ENCODE peak calls at places on chromosomes 11 and 22, in ten cellular contexts. One of them, this sample, is unnamed.

GRCh38 chr11:66151273-66151672 is 81.2 kb downstream of the PACS1 start:
- DNase-seq in hypothalamus: no peak
- DNase-seq in activated naive CD8-positive, alpha-beta T cell treated with anti-CD3 and anti-CD28 coated beads for 36 hours: no peak
- DNase-seq in MM.1S: no peak
- DNase-seq in Daoy: no peak
- DNase-seq in GM06990: no peak
- DNase-seq in GM12865: no peak
- DNase-seq in omental fat pad: no peak
- DNase-seq in germinal center: no peak
- DNase-seq in stimulated activated CD4-positive, alpha-beta T cell treated with anti-CD3 and anti-CD28 coated beads, Interleukin-12 subunit alpha, Interleukin-12 subunit beta, amount 100 ng/mL, for 24 hours: no peak
- DNase-seq in this sample: no peak

GRCh38 chr11:112903310-112903709 is 57.9 kb upstream of the NCAM1 start:
- DNase-seq in MM.1S: no peak
- DNase-seq in hypothalamus: peak
- DNase-seq in stimulated activated CD4-positive, alpha-beta T cell treated with anti-CD3 and anti-CD28 coated beads, Interleukin-12 subunit alpha, Interleukin-12 subunit beta, amount 100 ng/mL, for 24 hours: no peak
- DNase-seq in activated naive CD8-positive, alpha-beta T cell treated with anti-CD3 and anti-CD28 coated beads for 36 hours: no peak
- DNase-seq in GM06990: no peak
- DNase-seq in GM12865: no peak
- DNase-seq in germinal center: no peak
- DNase-seq in omental fat pad: no peak
- DNase-seq in Daoy: peak
- DNase-seq in this sample: no peak

GRCh38 chr22:49577168-49578060 is 250.3 kb downstream of the BRD1 start:
- DNase-seq in GM12865: no peak
- DNase-seq in hypothalamus: no peak
- DNase-seq in GM06990: no peak
- DNase-seq in omental fat pad: no peak
- DNase-seq in germinal center: no peak
- DNase-seq in Daoy: no peak
- DNase-seq in MM.1S: no peak
- DNase-seq in activated naive CD8-positive, alpha-beta T cell treated with anti-CD3 and anti-CD28 coated beads for 36 hours: no peak
- DNase-seq in stimulated activated CD4-positive, alpha-beta T cell treated with anti-CD3 and anti-CD28 coated beads, Interleukin-12 subunit alpha, Interleukin-12 subunit beta, amount 100 ng/mL, for 24 hours: no peak
- DNase-seq in this sample: no peak

GRCh38 chr11:122984186-122985011 is 2.8 kb upstream of the BSX start:
- DNase-seq in GM12865: peak
- DNase-seq in GM06990: no peak
- DNase-seq in MM.1S: no peak
- DNase-seq in omental fat pad: no peak
- DNase-seq in hypothalamus: no peak
- DNase-seq in germinal center: no peak
- DNase-seq in activated naive CD8-positive, alpha-beta T cell treated with anti-CD3 and anti-CD28 coated beads for 36 hours: peak
- DNase-seq in stimulated activated CD4-positive, alpha-beta T cell treated with anti-CD3 and anti-CD28 coated beads, Interleukin-12 subunit alpha, Interleukin-12 subunit beta, amount 100 ng/mL, for 24 hours: no peak
- DNase-seq in Daoy: peak
- DNase-seq in this sample: no peak

GRCh38 chr11:8019671-8020597 is 32.8 kb downstream of the EIF3F start:
- DNase-seq in stimulated activated CD4-positive, alpha-beta T cell treated with anti-CD3 and anti-CD28 coated beads, Interleukin-12 subunit alpha, Interleukin-12 subunit beta, amount 100 ng/mL, for 24 hours: no peak
- DNase-seq in GM06990: no peak
- DNase-seq in Daoy: peak
- DNase-seq in hypothalamus: peak
- DNase-seq in germinal center: peak
- DNase-seq in GM12865: no peak
- DNase-seq in omental fat pad: no peak
- DNase-seq in MM.1S: no peak
- DNase-seq in activated naive CD8-positive, alpha-beta T cell treated with anti-CD3 and anti-CD28 coated beads for 36 hours: peak
- DNase-seq in this sample: no peak

GRCh38 chr11:88482871-88483301 is 145.3 kb upstream of the CTSC start:
- DNase-seq in hypothalamus: no peak
- DNase-seq in germinal center: no peak
- DNase-seq in stimulated activated CD4-positive, alpha-beta T cell treated with anti-CD3 and anti-CD28 coated beads, Interleukin-12 subunit alpha, Interleukin-12 subunit beta, amount 100 ng/mL, for 24 hours: no peak
- DNase-seq in MM.1S: no peak
- DNase-seq in GM06990: no peak
- DNase-seq in activated naive CD8-positive, alpha-beta T cell treated with anti-CD3 and anti-CD28 coated beads for 36 hours: no peak
- DNase-seq in GM12865: peak
- DNase-seq in omental fat pad: no peak
- DNase-seq in Daoy: no peak
- DNase-seq in this sample: peak

GRCh38 chr11:132054822-132055221 is 684.4 kb downstream of the NTM start:
- DNase-seq in germinal center: no peak
- DNase-seq in Daoy: peak
- DNase-seq in stimulated activated CD4-positive, alpha-beta T cell treated with anti-CD3 and anti-CD28 coated beads, Interleukin-12 subunit alpha, Interleukin-12 subunit beta, amount 100 ng/mL, for 24 hours: no peak
- DNase-seq in hypothalamus: no peak
- DNase-seq in activated naive CD8-positive, alpha-beta T cell treated with anti-CD3 and anti-CD28 coated beads for 36 hours: no peak
- DNase-seq in GM06990: no peak
- DNase-seq in omental fat pad: no peak
- DNase-seq in GM12865: no peak
- DNase-seq in MM.1S: no peak
- DNase-seq in this sample: peak

GRCh38 chr22:43113516-43114251 is 3.1 kb downstream of the BIK start:
- DNase-seq in omental fat pad: no peak
- DNase-seq in activated naive CD8-positive, alpha-beta T cell treated with anti-CD3 and anti-CD28 coated beads for 36 hours: no peak
- DNase-seq in Daoy: no peak
- DNase-seq in hypothalamus: no peak
- DNase-seq in GM12865: no peak
- DNase-seq in stimulated activated CD4-positive, alpha-beta T cell treated with anti-CD3 and anti-CD28 coated beads, Interleukin-12 subunit alpha, Interleukin-12 subunit beta, amount 100 ng/mL, for 24 hours: no peak
- DNase-seq in MM.1S: no peak
- DNase-seq in GM06990: no peak
- DNase-seq in germinal center: no peak
- DNase-seq in this sample: no peak

GRCh38 chr11:87895021-87895420 is 280.2 kb downstream of the RAB38 start:
- DNase-seq in omental fat pad: no peak
- DNase-seq in Daoy: no peak
- DNase-seq in hypothalamus: no peak
- DNase-seq in GM06990: no peak
- DNase-seq in MM.1S: no peak
- DNase-seq in germinal center: no peak
- DNase-seq in stimulated activated CD4-positive, alpha-beta T cell treated with anti-CD3 and anti-CD28 coated beads, Interleukin-12 subunit alpha, Interleukin-12 subunit beta, amount 100 ng/mL, for 24 hours: no peak
- DNase-seq in GM12865: no peak
- DNase-seq in activated naive CD8-positive, alpha-beta T cell treated with anti-CD3 and anti-CD28 coated beads for 36 hours: no peak
- DNase-seq in this sample: no peak

GRCh38 chr22:40101417-40102101 is 76.2 kb upstream of the TNRC6B start:
- DNase-seq in GM12865: peak
- DNase-seq in hypothalamus: no peak
- DNase-seq in activated naive CD8-positive, alpha-beta T cell treated with anti-CD3 and anti-CD28 coated beads for 36 hours: no peak
- DNase-seq in omental fat pad: no peak
- DNase-seq in Daoy: no peak
- DNase-seq in MM.1S: no peak
- DNase-seq in stimulated activated CD4-positive, alpha-beta T cell treated with anti-CD3 and anti-CD28 coated beads, Interleukin-12 subunit alpha, Interleukin-12 subunit beta, amount 100 ng/mL, for 24 hours: no peak
- DNase-seq in germinal center: no peak
- DNase-seq in GM06990: no peak
- DNase-seq in this sample: no peak

GRCh38 chr22:36374603-36375024 is 13.2 kb downstream of the MYH9 start:
- DNase-seq in GM12865: no peak
- DNase-seq in Daoy: peak
- DNase-seq in MM.1S: no peak
- DNase-seq in stimulated activated CD4-positive, alpha-beta T cell treated with anti-CD3 and anti-CD28 coated beads, Interleukin-12 subunit alpha, Interleukin-12 subunit beta, amount 100 ng/mL, for 24 hours: no peak
- DNase-seq in germinal center: no peak
- DNase-seq in activated naive CD8-positive, alpha-beta T cell treated with anti-CD3 and anti-CD28 coated beads for 36 hours: peak
- DNase-seq in omental fat pad: no peak
- DNase-seq in hypothalamus: no peak
- DNase-seq in GM06990: no peak
- DNase-seq in this sample: no peak

GRCh38 chr11:31442086-31442485 is 67.3 kb downstream of the IMMP1L start:
- DNase-seq in Daoy: no peak
- DNase-seq in germinal center: no peak
- DNase-seq in MM.1S: no peak
- DNase-seq in stimulated activated CD4-positive, alpha-beta T cell treated with anti-CD3 and anti-CD28 coated beads, Interleukin-12 subunit alpha, Interleukin-12 subunit beta, amount 100 ng/mL, for 24 hours: no peak
- DNase-seq in hypothalamus: no peak
- DNase-seq in GM12865: no peak
- DNase-seq in activated naive CD8-positive, alpha-beta T cell treated with anti-CD3 and anti-CD28 coated beads for 36 hours: no peak
- DNase-seq in omental fat pad: no peak
- DNase-seq in GM06990: no peak
- DNase-seq in this sample: no peak

GRCh38 chr11:100851129-100851528 is 164.0 kb downstream of the ARHGAP42 start:
- DNase-seq in hypothalamus: no peak
- DNase-seq in Daoy: no peak
- DNase-seq in MM.1S: no peak
- DNase-seq in stimulated activated CD4-positive, alpha-beta T cell treated with anti-CD3 and anti-CD28 coated beads, Interleukin-12 subunit alpha, Interleukin-12 subunit beta, amount 100 ng/mL, for 24 hours: no peak
- DNase-seq in germinal center: no peak
- DNase-seq in GM06990: no peak
- DNase-seq in omental fat pad: no peak
- DNase-seq in GM12865: no peak
- DNase-seq in activated naive CD8-positive, alpha-beta T cell treated with anti-CD3 and anti-CD28 coated beads for 36 hours: no peak
- DNase-seq in this sample: no peak

GRCh38 chr11:45592581-45592980 is 72.8 kb downstream of the CHST1 start:
- DNase-seq in GM12865: no peak
- DNase-seq in omental fat pad: no peak
- DNase-seq in hypothalamus: no peak
- DNase-seq in Daoy: no peak
- DNase-seq in stimulated activated CD4-positive, alpha-beta T cell treated with anti-CD3 and anti-CD28 coated beads, Interleukin-12 subunit alpha, Interleukin-12 subunit beta, amount 100 ng/mL, for 24 hours: no peak
- DNase-seq in activated naive CD8-positive, alpha-beta T cell treated with anti-CD3 and anti-CD28 coated beads for 36 hours: no peak
- DNase-seq in germinal center: no peak
- DNase-seq in GM06990: no peak
- DNase-seq in MM.1S: no peak
- DNase-seq in this sample: no peak

GRCh38 chr11:20110908-20111669 is 49.2 kb downstream of the DBX1 start:
- DNase-seq in omental fat pad: no peak
- DNase-seq in germinal center: peak
- DNase-seq in hypothalamus: peak
- DNase-seq in stimulated activated CD4-positive, alpha-beta T cell treated with anti-CD3 and anti-CD28 coated beads, Interleukin-12 subunit alpha, Interleukin-12 subunit beta, amount 100 ng/mL, for 24 hours: no peak
- DNase-seq in activated naive CD8-positive, alpha-beta T cell treated with anti-CD3 and anti-CD28 coated beads for 36 hours: peak
- DNase-seq in Daoy: peak
- DNase-seq in GM12865: peak
- DNase-seq in GM06990: peak
- DNase-seq in MM.1S: peak
- DNase-seq in this sample: peak

GRCh38 chr11:71946144-71946571 is 17.3 kb downstream of the RNF121 start:
- DNase-seq in germinal center: no peak
- DNase-seq in stimulated activated CD4-positive, alpha-beta T cell treated with anti-CD3 and anti-CD28 coated beads, Interleukin-12 subunit alpha, Interleukin-12 subunit beta, amount 100 ng/mL, for 24 hours: no peak
- DNase-seq in activated naive CD8-positive, alpha-beta T cell treated with anti-CD3 and anti-CD28 coated beads for 36 hours: no peak
- DNase-seq in Daoy: peak
- DNase-seq in MM.1S: no peak
- DNase-seq in GM12865: peak
- DNase-seq in GM06990: no peak
- DNase-seq in hypothalamus: no peak
- DNase-seq in omental fat pad: no peak
- DNase-seq in this sample: no peak

GRCh38 chr11:67024966-67025365 is 2.0 kb downstream of the SYT12 start:
- DNase-seq in omental fat pad: no peak
- DNase-seq in GM12865: no peak
- DNase-seq in activated naive CD8-positive, alpha-beta T cell treated with anti-CD3 and anti-CD28 coated beads for 36 hours: no peak
- DNase-seq in germinal center: no peak
- DNase-seq in hypothalamus: no peak
- DNase-seq in GM06990: no peak
- DNase-seq in Daoy: peak
- DNase-seq in stimulated activated CD4-positive, alpha-beta T cell treated with anti-CD3 and anti-CD28 coated beads, Interleukin-12 subunit alpha, Interleukin-12 subunit beta, amount 100 ng/mL, for 24 hours: no peak
- DNase-seq in MM.1S: no peak
- DNase-seq in this sample: no peak

GRCh38 chr11:65808744-65809341 is 22.0 kb downstream of the OVOL1 start:
- DNase-seq in stimulated activated CD4-positive, alpha-beta T cell treated with anti-CD3 and anti-CD28 coated beads, Interleukin-12 subunit alpha, Interleukin-12 subunit beta, amount 100 ng/mL, for 24 hours: no peak
- DNase-seq in GM12865: no peak
- DNase-seq in MM.1S: no peak
- DNase-seq in Daoy: no peak
- DNase-seq in GM06990: no peak
- DNase-seq in germinal center: no peak
- DNase-seq in omental fat pad: no peak
- DNase-seq in hypothalamus: no peak
- DNase-seq in activated naive CD8-positive, alpha-beta T cell treated with anti-CD3 and anti-CD28 coated beads for 36 hours: no peak
- DNase-seq in this sample: no peak

GRCh38 chr11:117828641-117829368 is 4.3 kb upstream of the FXYD2 start:
- DNase-seq in Daoy: peak
- DNase-seq in GM12865: peak
- DNase-seq in stimulated activated CD4-positive, alpha-beta T cell treated with anti-CD3 and anti-CD28 coated beads, Interleukin-12 subunit alpha, Interleukin-12 subunit beta, amount 100 ng/mL, for 24 hours: peak
- DNase-seq in germinal center: no peak
- DNase-seq in omental fat pad: peak
- DNase-seq in GM06990: peak
- DNase-seq in hypothalamus: no peak
- DNase-seq in MM.1S: no peak
- DNase-seq in activated naive CD8-positive, alpha-beta T cell treated with anti-CD3 and anti-CD28 coated beads for 36 hours: peak
- DNase-seq in this sample: no peak

GRCh38 chr11:71425851-71426250 is 22.3 kb downstream of the DHCR7 start:
- DNase-seq in germinal center: no peak
- DNase-seq in hypothalamus: no peak
- DNase-seq in stimulated activated CD4-positive, alpha-beta T cell treated with anti-CD3 and anti-CD28 coated beads, Interleukin-12 subunit alpha, Interleukin-12 subunit beta, amount 100 ng/mL, for 24 hours: no peak
- DNase-seq in GM12865: no peak
- DNase-seq in MM.1S: no peak
- DNase-seq in omental fat pad: no peak
- DNase-seq in activated naive CD8-positive, alpha-beta T cell treated with anti-CD3 and anti-CD28 coated beads for 36 hours: no peak
- DNase-seq in Daoy: no peak
- DNase-seq in GM06990: no peak
- DNase-seq in this sample: no peak

GRCh38 chr22:34804588-34804987 is 261.4 kb upstream of the ISX start:
- DNase-seq in Daoy: no peak
- DNase-seq in GM06990: no peak
- DNase-seq in germinal center: no peak
- DNase-seq in omental fat pad: no peak
- DNase-seq in activated naive CD8-positive, alpha-beta T cell treated with anti-CD3 and anti-CD28 coated beads for 36 hours: no peak
- DNase-seq in GM12865: peak
- DNase-seq in MM.1S: peak
- DNase-seq in stimulated activated CD4-positive, alpha-beta T cell treated with anti-CD3 and anti-CD28 coated beads, Interleukin-12 subunit alpha, Interleukin-12 subunit beta, amount 100 ng/mL, for 24 hours: no peak
- DNase-seq in hypothalamus: no peak
- DNase-seq in this sample: no peak

GRCh38 chr11:61966673-61967176 is 709 bp downstream of the FTH1 start:
- DNase-seq in stimulated activated CD4-positive, alpha-beta T cell treated with anti-CD3 and anti-CD28 coated beads, Interleukin-12 subunit alpha, Interleukin-12 subunit beta, amount 100 ng/mL, for 24 hours: no peak
- DNase-seq in activated naive CD8-positive, alpha-beta T cell treated with anti-CD3 and anti-CD28 coated beads for 36 hours: peak
- DNase-seq in hypothalamus: no peak
- DNase-seq in GM06990: no peak
- DNase-seq in Daoy: peak
- DNase-seq in omental fat pad: peak
- DNase-seq in GM12865: peak
- DNase-seq in germinal center: no peak
- DNase-seq in MM.1S: peak
- DNase-seq in this sample: no peak

GRCh38 chr22:20650294-20651207 is 123.4 kb upstream of the SERPIND1 start:
- DNase-seq in MM.1S: no peak
- DNase-seq in Daoy: no peak
- DNase-seq in activated naive CD8-positive, alpha-beta T cell treated with anti-CD3 and anti-CD28 coated beads for 36 hours: no peak
- DNase-seq in hypothalamus: no peak
- DNase-seq in omental fat pad: no peak
- DNase-seq in germinal center: no peak
- DNase-seq in GM06990: no peak
- DNase-seq in stimulated activated CD4-positive, alpha-beta T cell treated with anti-CD3 and anti-CD28 coated beads, Interleukin-12 subunit alpha, Interleukin-12 subunit beta, amount 100 ng/mL, for 24 hours: no peak
- DNase-seq in GM12865: no peak
- DNase-seq in this sample: no peak

GRCh38 chr11:36375348-36376314 is 79.5 kb downstream of the PRR5L start:
- DNase-seq in GM06990: no peak
- DNase-seq in stimulated activated CD4-positive, alpha-beta T cell treated with anti-CD3 and anti-CD28 coated beads, Interleukin-12 subunit alpha, Interleukin-12 subunit beta, amount 100 ng/mL, for 24 hours: no peak
- DNase-seq in hypothalamus: no peak
- DNase-seq in activated naive CD8-positive, alpha-beta T cell treated with anti-CD3 and anti-CD28 coated beads for 36 hours: no peak
- DNase-seq in GM12865: no peak
- DNase-seq in germinal center: no peak
- DNase-seq in Daoy: no peak
- DNase-seq in MM.1S: no peak
- DNase-seq in omental fat pad: no peak
- DNase-seq in this sample: no peak

GRCh38 chr22:45096256-45096907 is 67.3 kb upstream of the NUP50 start:
- DNase-seq in hypothalamus: peak
- DNase-seq in activated naive CD8-positive, alpha-beta T cell treated with anti-CD3 and anti-CD28 coated beads for 36 hours: peak
- DNase-seq in omental fat pad: no peak
- DNase-seq in GM12865: peak
- DNase-seq in GM06990: no peak
- DNase-seq in Daoy: peak
- DNase-seq in germinal center: peak
- DNase-seq in MM.1S: peak
- DNase-seq in stimulated activated CD4-positive, alpha-beta T cell treated with anti-CD3 and anti-CD28 coated beads, Interleukin-12 subunit alpha, Interleukin-12 subunit beta, amount 100 ng/mL, for 24 hours: peak
- DNase-seq in this sample: no peak

GRCh38 chr22:49964136-49964492 is 3.5 kb downstream of the PIM3 start:
- DNase-seq in stimulated activated CD4-positive, alpha-beta T cell treated with anti-CD3 and anti-CD28 coated beads, Interleukin-12 subunit alpha, Interleukin-12 subunit beta, amount 100 ng/mL, for 24 hours: no peak
- DNase-seq in Daoy: no peak
- DNase-seq in GM12865: no peak
- DNase-seq in activated naive CD8-positive, alpha-beta T cell treated with anti-CD3 and anti-CD28 coated beads for 36 hours: no peak
- DNase-seq in omental fat pad: no peak
- DNase-seq in hypothalamus: no peak
- DNase-seq in germinal center: no peak
- DNase-seq in GM06990: peak
- DNase-seq in MM.1S: peak
- DNase-seq in this sample: no peak

GRCh38 chr11:24531528-24531927 is 34.7 kb downstream of the LUZP2 start:
- DNase-seq in omental fat pad: no peak
- DNase-seq in GM06990: no peak
- DNase-seq in hypothalamus: no peak
- DNase-seq in GM12865: no peak
- DNase-seq in Daoy: no peak
- DNase-seq in activated naive CD8-positive, alpha-beta T cell treated with anti-CD3 and anti-CD28 coated beads for 36 hours: no peak
- DNase-seq in MM.1S: no peak
- DNase-seq in germinal center: no peak
- DNase-seq in stimulated activated CD4-positive, alpha-beta T cell treated with anti-CD3 and anti-CD28 coated beads, Interleukin-12 subunit alpha, Interleukin-12 subunit beta, amount 100 ng/mL, for 24 hours: no peak
- DNase-seq in this sample: no peak

GRCh38 chr11:126491092-126491491 is 135.6 kb downstream of the ST3GAL4 start:
- DNase-seq in activated naive CD8-positive, alpha-beta T cell treated with anti-CD3 and anti-CD28 coated beads for 36 hours: no peak
- DNase-seq in omental fat pad: no peak
- DNase-seq in MM.1S: peak
- DNase-seq in hypothalamus: no peak
- DNase-seq in germinal center: no peak
- DNase-seq in Daoy: no peak
- DNase-seq in GM06990: no peak
- DNase-seq in stimulated activated CD4-positive, alpha-beta T cell treated with anti-CD3 and anti-CD28 coated beads, Interleukin-12 subunit alpha, Interleukin-12 subunit beta, amount 100 ng/mL, for 24 hours: no peak
- DNase-seq in GM12865: no peak
- DNase-seq in this sample: no peak

This sample was measured in BJ.